ENCODE peak calls at places on chromosomes 6 and 20, in six cellular contexts. E, V, M, U, D and S are unnamed samples.

GRCh38 chr6:138162947-138163569 is 1.3 kb downstream of the ARFGEF3 start:
- DNase-seq in E (no peak), V (no peak), M (no peak), U (no peak), D (no peak), S (no peak)

GRCh38 chr20:36181934-36182603 is 27.5 kb downstream of the EPB41L1 start:
- DNase-seq in E (peak; percentile 79), V (no peak), M (no peak), U (no peak), D (no peak), S (no peak)

GRCh38 chr6:125370343-125370742 is 68.6 kb upstream of the HDDC2 start:
- DNase-seq in E (no peak), V (no peak), M (no peak), U (no peak), D (no peak), S (no peak)

GRCh38 chr6:167733740-167734661 is 92.7 kb upstream of the AFDN start:
- DNase-seq in E (peak; percentile 4), V (no peak), M (no peak), U (no peak), D (no peak), S (no peak)

GRCh38 chr6:112254921-112255320 is 554 bp upstream of the LAMA4 start:
- DNase-seq in E (peak; percentile 34), V (no peak), M (no peak), U (no peak), D (no peak), S (no peak)

GRCh38 chr20:45592574-45593189 is 13.6 kb upstream of the WFDC8 start:
- DNase-seq in E (peak; percentile 62), V (peak; percentile 67), M (no peak), U (no peak), D (peak; percentile 83), S (peak; percentile 56)

GRCh38 chr6:161342039-161342438 is 68.2 kb upstream of the AGPAT4 start:
- DNase-seq in E (no peak), V (no peak), M (no peak), U (no peak), D (no peak), S (peak; percentile 38)

GRCh38 chr20:8997720-8998119 is 71.2 kb upstream of the PLCB4 start:
- DNase-seq in E (no peak), V (no peak), M (no peak), U (no peak), D (no peak), S (no peak)

GRCh38 chr20:12987261-12987660 is 21.5 kb upstream of the SPTLC3 start:
- DNase-seq in E (no peak), V (no peak), M (no peak), U (no peak), D (no peak), S (no peak)

GRCh38 chr20:21808863-21809664 is 103.6 kb downstream of the PAX1 start:
- DNase-seq in E (no peak), V (peak; percentile 83), M (peak; percentile 97), U (no peak), D (no peak), S (no peak)

GRCh38 chr6:15872252-15873103 is 209.7 kb upstream of the DTNBP1 start:
- DNase-seq in E (peak; percentile 82), V (no peak), M (no peak), U (no peak), D (no peak), S (no peak)

GRCh38 chr6:18160921-18161320 is 5.7 kb downstream of the KDM1B start:
- DNase-seq in E (peak; percentile 65), V (no peak), M (no peak), U (no peak), D (no peak), S (no peak)

GRCh38 chr6:42938987-42939809 is 9.9 kb downstream of the CNPY3 start:
- DNase-seq in E (no peak), V (no peak), M (no peak), U (no peak), D (no peak), S (no peak)

GRCh38 chr20:10653593-10654288 is 20.1 kb downstream of the JAG1 start:
- DNase-seq in E (peak; percentile 72), V (no peak), M (no peak), U (no peak), D (no peak), S (no peak)

GRCh38 chr20:32017711-32018251 is 7.5 kb downstream of the CCM2L start:
- DNase-seq in E (no peak), V (peak; percentile 93), M (peak; percentile 85), U (no peak), D (peak; percentile 79), S (peak; percentile 28)

GRCh38 chr6:100517633-100518032 is 52.9 kb upstream of the SIM1 start:
- DNase-seq in E (no peak), V (no peak), M (no peak), U (no peak), D (no peak), S (no peak)

GRCh38 chr6:29702519-29703103 is 20.6 kb upstream of the HLA-F start:
- DNase-seq in E (peak; percentile 45), V (peak; percentile 84), M (peak; percentile 99), U (no peak), D (peak; percentile 36), S (peak; percentile 35)

GRCh38 chr6:33992191-33992590 is 153.7 kb downstream of the GRM4 start:
- DNase-seq in E (no peak), V (no peak), M (peak; percentile 27), U (no peak), D (no peak), S (no peak)

GRCh38 chr6:138752017-138752416 is 21.6 kb upstream of the CCDC28A start:
- DNase-seq in E (no peak), V (peak; percentile 45), M (no peak), U (no peak), D (no peak), S (no peak)

GRCh38 chr6:44431118-44431725 is 43.7 kb downstream of the CDC5L start:
- DNase-seq in E (peak; percentile 80), V (peak; percentile 56), M (no peak), U (no peak), D (peak; percentile 45), S (peak; percentile 43)

GRCh38 chr20:46343358-46344357 is 35.4 kb upstream of the CDH22 start:
- DNase-seq in E (no peak), V (no peak), M (no peak), U (no peak), D (no peak), S (no peak)

GRCh38 chr6:143970827-143971226 is 37.2 kb downstream of the PLAGL1 start:
- DNase-seq in E (peak; percentile 44), V (no peak), M (no peak), U (no peak), D (no peak), S (no peak)

GRCh38 chr6:73081955-73082354 is 143.3 kb downstream of the KHDC1L start:
- DNase-seq in E (no peak), V (peak; percentile 23), M (no peak), U (no peak), D (no peak), S (no peak)

GRCh38 chr20:57346477-57346876 is 4.6 kb upstream of the RAE1 start:
- DNase-seq in E (peak; percentile 92), V (peak; percentile 86), M (peak; percentile 82), U (peak; percentile 65), D (peak; percentile 55), S (peak; percentile 75)

GRCh38 chr6:157592566-157592965 is 211.6 kb downstream of the ZDHHC14 start:
- DNase-seq in E (no peak), V (no peak), M (peak; percentile 43), U (no peak), D (no peak), S (no peak)

GRCh38 chr6:1380625-1381396 is 8.6 kb upstream of the FOXF2 start:
- DNase-seq in E (no peak), V (peak; percentile 45), M (no peak), U (no peak), D (no peak), S (no peak)

GRCh38 chr6:26218824-26219223 is 131.6 kb downstream of the HFE start:
- DNase-seq in E (no peak), V (no peak), M (no peak), U (no peak), D (no peak), S (no peak)

GRCh38 chr6:106913676-106914280 is 60.8 kb downstream of the CD24 start:
- DNase-seq in E (no peak), V (no peak), M (no peak), U (peak; percentile 57), D (no peak), S (peak; percentile 89)

GRCh38 chr6:30238178-30238795 is 25.1 kb upstream of the TRIM26 start:
- DNase-seq in E (peak; percentile 42), V (peak; percentile 25), M (no peak), U (no peak), D (peak; percentile 27), S (no peak)

GRCh38 chr20:10644458-10645204 is 29.2 kb downstream of the JAG1 start:
- DNase-seq in E (no peak), V (no peak), M (no peak), U (no peak), D (no peak), S (no peak)

GRCh38 chr6:33584700-33585402 is 4.8 kb upstream of the BAK1 start:
- DNase-seq in E (no peak), V (no peak), M (no peak), U (no peak), D (no peak), S (no peak)

GRCh38 chr6:28208180-28208659 is 16.9 kb upstream of the ZSCAN9 start:
- DNase-seq in E (peak; percentile 10), V (peak; percentile 71), M (peak; percentile 55), U (no peak), D (no peak), S (no peak)
- TF ChIP-seq EZH2 in E (peak; percentile 54), V (peak; percentile 70), M (peak; percentile 15), U (no peak), D (no peak), S (no peak)

DNA sequence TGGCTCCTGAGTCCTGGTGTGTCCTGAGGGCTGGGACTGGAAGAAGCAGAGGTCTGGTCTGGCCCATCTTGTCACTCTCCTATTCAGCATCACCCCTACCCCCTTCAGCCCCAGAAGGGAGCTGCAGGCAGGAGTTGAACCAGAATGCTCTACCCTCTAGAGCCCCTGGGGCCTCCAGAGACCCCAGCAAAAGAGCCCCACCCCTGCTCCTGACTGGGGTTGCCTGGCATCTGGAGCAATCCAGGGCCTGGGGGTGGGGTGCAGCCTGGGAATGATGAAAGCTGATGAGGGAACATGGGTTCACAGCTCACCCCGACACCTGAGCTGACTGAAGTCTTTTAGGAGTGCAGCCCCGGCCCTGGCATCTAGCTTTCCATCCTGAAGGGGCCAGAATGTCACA is 12.2 kb downstream of the FGD2 start:
- DNase-seq in E (no peak), V (peak; percentile 21), M (no peak), U (no peak), D (no peak), S (no peak)
- H3K4me2 ChIP-seq in E (no peak overlapping the region), V (peak overlapping the region; percentile 10), M (no peak overlapping the region), U (peak overlapping the region; percentile 46), D (peak overlapping the region; percentile 42), S (no peak overlapping the region)

GRCh38 chr6:98847767-98848538 is 13.6 kb downstream of the POU3F2 start:
- DNase-seq in E (no peak), V (peak; percentile 61), M (no peak), U (no peak), D (no peak), S (no peak)
- TF ChIP-seq EZH2 in E (no peak), V (peak; percentile 20), M (no peak), U (peak; percentile 86), D (no peak), S (peak; percentile 0)

DNA sequence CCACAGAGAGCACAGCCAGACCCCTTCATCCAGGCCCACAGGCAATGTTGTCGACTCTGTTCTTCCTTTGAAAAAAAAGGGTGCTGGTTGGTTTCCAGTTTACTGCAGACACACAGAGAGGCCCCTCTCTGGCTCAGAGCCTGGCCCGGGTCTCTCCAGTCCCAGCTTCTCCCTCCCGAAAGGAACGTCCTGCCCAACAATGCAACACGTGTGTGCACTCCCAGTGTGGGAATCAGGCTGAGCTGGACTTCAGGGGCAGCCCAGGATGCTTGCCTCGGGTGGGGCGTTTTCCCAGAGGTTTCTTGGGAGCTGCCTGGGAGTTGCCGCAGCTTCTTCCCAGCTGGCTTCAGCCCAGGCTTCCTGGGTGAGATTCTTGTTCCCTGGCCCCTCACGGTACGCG is 4.6 kb upstream of the NKAIN4 start:
- DNase-seq in E (no peak), V (no peak), M (no peak), U (no peak), D (no peak), S (no peak)
- H3K4me2 ChIP-seq in E (no peak overlapping the region), V (no peak overlapping the region), M (no peak overlapping the region), U (no peak overlapping the region), D (no peak overlapping the region), S (no peak overlapping the region)